ENCODE peak calls at places on chromosomes 2 and 18, in five cellular contexts. N is glutamatergic neuron, L is fibroblast of lung, G is choroid plexus epithelial cell, K is upper lobe of right lung. O is an unnamed sample.

GRCh38 chr18:50009772-50010171 is 185.2 kb downstream of the MYO5B start:
- DNase-seq in L (peak), K (peak), G (peak), N (peak), O (peak)

GRCh38 chr2:45258251-45258775 is 249.1 kb upstream of the SIX2 start:
- DNase-seq in L (no peak), K (no peak), N (no peak), G (no peak), O (no peak)

GRCh38 chr2:196845371-196845770 is 36.2 kb upstream of the C2orf66 start:
- DNase-seq in L (no peak), K (no peak), N (no peak), G (no peak), O (no peak)

GRCh38 chr2:151423760-151424159 is 14.1 kb downstream of the RIF1 start:
- DNase-seq in L (no peak), G (no peak), K (no peak), N (no peak), O (no peak)

GRCh38 chr2:113175101-113175628 is 1.4 kb downstream of the PSD4 start:
- DNase-seq in G (no peak), L (no peak), N (no peak), K (no peak), O (peak)

GRCh38 chr2:43737097-43737854 is 36.6 kb upstream of the DYNC2LI1 start:
- DNase-seq in N (no peak), L (peak), G (peak), K (no peak), O (no peak)

GRCh38 chr2:127174176-127174575 is 45.9 kb downstream of the CYP27C1 start:
- DNase-seq in L (peak), K (no peak), N (no peak), G (peak), O (peak)

GRCh38 chr2:42339191-42339912 is 21.7 kb downstream of the COX7A2L start:
- DNase-seq in K (no peak), G (no peak), N (peak), L (no peak), O (no peak)

GRCh38 chr2:44247924-44248323 is 27.4 kb upstream of the SLC3A1 start:
- DNase-seq in L (no peak), G (no peak), N (no peak), K (no peak), O (no peak)

GRCh38 chr2:100845141-100845991 is 25.4 kb downstream of the NPAS2 start:
- DNase-seq in K (no peak), N (no peak), G (no peak), L (no peak), O (no peak)

GRCh38 chr2:96092896-96093295 is 23.5 kb downstream of the ADRA2B start:
- DNase-seq in K (peak), N (no peak), L (no peak), G (no peak), O (no peak)

GRCh38 chr2:42834161-42834560 is 41.8 kb upstream of the HAAO start:
- DNase-seq in K (peak), G (no peak), L (no peak), N (no peak), O (no peak)

GRCh38 chr18:8069708-8070107 is 502.6 kb downstream of the PTPRM start:
- DNase-seq in K (no peak), N (no peak), L (no peak), G (no peak), O (no peak)

GRCh38 chr18:11851156-11852047 is at the start of gene CHMP1B:
- DNase-seq in L (peak), G (peak), N (peak), K (peak), O (peak)
- TF ChIP-seq CTCF in L (no peak), G (no peak), N (no peak), K (no peak), O (no peak)

DNA sequence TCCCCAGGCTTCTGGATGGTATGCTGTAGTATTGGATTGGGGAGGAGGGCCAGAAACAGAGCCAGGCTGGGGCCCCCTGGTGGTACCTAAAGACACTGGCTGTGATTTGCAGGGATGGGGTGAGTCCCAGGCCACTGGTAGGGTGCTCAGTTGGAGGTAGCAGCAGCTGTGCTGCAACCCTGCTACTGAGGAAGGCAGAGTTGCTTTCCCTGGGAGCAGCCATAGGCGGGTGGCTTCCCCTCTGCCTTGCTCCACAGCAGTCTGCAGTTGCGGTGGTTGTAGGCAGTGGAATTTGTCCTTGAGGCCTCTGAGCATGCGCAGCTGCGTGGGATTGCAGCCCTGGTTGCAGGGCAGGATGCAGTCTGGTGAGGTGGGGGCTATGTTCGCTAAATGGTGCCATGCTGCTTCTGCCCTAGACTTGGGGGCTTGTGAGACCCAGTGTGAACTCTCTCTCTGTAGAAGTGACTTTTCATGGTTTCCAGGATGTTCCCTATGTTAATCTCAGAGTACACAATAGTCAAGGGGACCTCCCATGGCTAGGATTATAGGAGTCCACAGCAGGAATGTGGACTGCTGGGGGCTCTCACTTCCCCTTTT is 443.5 kb downstream of the XIRP2 start:
- DNase-seq in G (peak), L (no peak), N (peak), K (no peak), O (no peak)
- TF ChIP-seq CTCF in G (peak), L (peak), N (peak), K (no peak), O (no peak)

DNA sequence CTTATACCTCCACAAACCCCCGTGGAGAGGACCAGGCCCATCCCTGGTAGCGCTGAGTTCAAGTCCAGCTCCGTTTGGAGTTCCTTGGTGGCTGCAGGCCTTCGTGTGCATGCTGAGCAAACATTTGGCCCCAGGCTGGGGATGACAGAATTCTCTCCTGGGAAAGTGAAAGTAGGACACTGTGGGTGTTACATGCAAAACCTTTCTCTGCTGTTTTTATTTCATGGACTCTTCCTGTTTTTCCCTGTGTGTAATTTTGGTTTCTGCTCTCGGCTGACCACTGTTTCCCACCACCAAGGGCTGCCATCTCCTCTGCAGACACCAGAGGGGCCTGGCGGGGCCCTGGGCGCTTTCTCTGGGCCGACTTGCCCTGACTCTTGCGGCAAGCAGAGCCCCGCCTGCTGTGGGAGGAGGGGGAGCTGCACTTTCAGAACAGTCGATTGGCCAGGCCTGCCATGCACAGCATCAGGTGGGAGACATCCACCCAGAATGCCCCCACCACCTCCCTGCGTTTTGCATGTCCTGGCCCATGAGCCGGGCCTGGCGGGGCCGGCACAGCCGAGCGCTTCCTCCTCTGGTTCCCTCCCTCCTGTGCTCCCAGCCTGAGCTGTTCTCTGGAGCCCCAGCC is 102.4 kb downstream of the CABLES1 start:
- DNase-seq in N (no peak), K (peak), L (peak), G (peak), O (peak)
- TF ChIP-seq CTCF in N (no peak), K (peak), L (peak), G (peak), O (peak)

GRCh38 chr18:2811416-2811815 is 35.4 kb upstream of the EMILIN2 start:
- DNase-seq in G (no peak), L (no peak), N (no peak), K (no peak), O (no peak)

DNA sequence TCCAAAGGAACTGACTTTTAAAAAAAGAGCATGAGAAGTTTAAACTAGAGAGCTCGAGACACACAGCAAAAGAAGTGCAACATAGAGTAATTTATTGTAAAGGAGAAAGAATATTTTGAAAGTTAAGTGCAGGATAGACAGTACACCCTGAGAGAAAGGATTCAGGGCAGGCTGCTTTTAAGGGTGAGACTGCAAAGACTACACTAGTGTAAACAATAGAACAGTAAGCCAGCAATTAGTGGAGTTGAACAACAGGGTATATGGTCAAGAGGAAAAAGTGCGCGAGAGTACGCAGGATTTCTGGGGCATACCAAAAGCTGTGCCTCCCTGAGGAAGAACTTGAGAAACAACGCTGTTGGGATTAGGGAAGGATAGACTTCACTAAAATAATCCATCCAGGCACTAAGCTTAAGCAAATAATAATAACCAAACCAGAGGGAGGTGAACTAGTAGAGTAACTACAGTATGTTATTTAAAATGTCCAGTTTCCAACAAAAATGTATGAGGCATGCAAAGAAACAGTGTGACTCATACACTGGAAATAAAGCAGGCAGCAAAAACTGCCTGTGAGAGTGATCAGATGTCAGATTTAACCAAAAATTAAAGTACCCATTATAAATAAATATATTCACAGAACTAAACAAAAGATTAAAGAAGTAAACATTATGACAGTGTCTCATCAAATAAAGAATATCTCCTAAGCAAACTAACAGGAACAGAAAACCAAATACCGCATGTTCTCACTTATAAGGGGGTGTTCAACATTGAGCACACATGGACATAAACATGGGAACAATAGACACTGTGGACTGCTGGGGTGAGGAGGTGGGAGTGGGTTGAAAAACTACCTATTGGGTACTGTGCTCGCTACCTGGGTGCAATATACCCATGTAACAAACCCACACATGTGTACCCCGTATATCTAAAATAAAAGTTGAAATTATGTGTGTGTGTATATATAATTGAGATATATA is 40.5 kb upstream of the EMILIN2 start:
- DNase-seq in K (no peak), G (peak), L (peak), N (no peak), O (no peak)
- TF ChIP-seq CTCF in K (no peak), G (no peak), L (no peak), N (no peak), O (no peak)

GRCh38 chr2:9991829-9992273 is 40.4 kb downstream of the GRHL1 start:
- DNase-seq in G (no peak), N (no peak), K (no peak), L (no peak), O (no peak)

GRCh38 chr2:9991221-9991620 is 39.7 kb downstream of the GRHL1 start:
- DNase-seq in G (no peak), N (no peak), L (no peak), K (no peak), O (no peak)

GRCh38 chr2:9995059-9995458 is 43.6 kb downstream of the GRHL1 start:
- DNase-seq in G (no peak), K (no peak), L (no peak), N (no peak), O (no peak)

GRCh38 chr2:9994462-9994861 is 43.0 kb downstream of the GRHL1 start:
- DNase-seq in K (no peak), L (no peak), G (no peak), N (no peak), O (no peak)

DNA sequence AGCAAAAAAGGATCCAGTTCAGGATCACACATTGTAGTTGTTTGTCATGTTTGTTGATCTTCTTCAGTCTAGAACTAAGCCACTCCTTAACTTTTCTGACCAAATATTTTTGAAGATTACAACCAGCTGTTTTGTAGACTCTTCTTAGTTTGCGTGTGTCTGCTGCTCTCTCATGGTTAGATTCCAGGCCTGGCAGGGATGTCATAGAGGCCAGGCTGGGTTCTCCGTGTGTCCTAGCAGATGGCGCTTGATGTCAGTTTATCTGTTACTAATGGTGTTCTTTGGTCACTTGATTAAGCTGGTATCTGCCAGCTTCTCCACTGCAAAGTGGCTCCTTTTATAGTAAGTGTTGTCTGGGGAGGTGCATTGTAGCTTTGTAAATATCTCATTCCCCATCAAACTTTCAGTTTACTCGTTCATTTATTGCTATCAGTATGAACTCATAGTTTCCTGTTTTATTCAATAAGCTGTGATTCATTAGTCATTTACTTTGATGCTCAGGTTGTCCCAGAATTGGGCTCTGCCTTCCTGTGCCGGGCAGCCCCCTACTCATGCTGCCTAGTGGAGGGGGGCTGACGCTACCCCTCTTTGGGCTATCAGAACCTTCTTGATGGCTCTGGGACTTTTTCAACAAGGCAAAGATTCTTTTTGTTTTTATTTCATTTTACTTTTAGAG is 42.1 kb downstream of the GRHL1 start:
- DNase-seq in N (no peak), L (no peak), K (no peak), G (no peak), O (no peak)
- TF ChIP-seq CTCF in N (no peak), L (no peak), K (no peak), G (no peak), O (no peak)

GRCh38 chr2:30188292-30188691 is 41.5 kb downstream of the YPEL5 start:
- DNase-seq in L (no peak), G (no peak), N (no peak), K (no peak), O (no peak)

GRCh38 chr2:30180230-30180629 is 33.4 kb downstream of the YPEL5 start:
- DNase-seq in K (no peak), G (no peak), L (no peak), N (no peak), O (no peak)

GRCh38 chr2:30184035-30184434 is 37.2 kb downstream of the YPEL5 start:
- DNase-seq in K (no peak), L (no peak), N (no peak), G (no peak), O (no peak)

GRCh38 chr2:30181176-30181575 is 34.4 kb downstream of the YPEL5 start:
- DNase-seq in L (no peak), K (no peak), G (no peak), N (no peak), O (no peak)

GRCh38 chr2:30185175-30185574 is 38.4 kb downstream of the YPEL5 start:
- DNase-seq in N (no peak), G (peak), L (peak), K (no peak), O (no peak)
- TF ChIP-seq CTCF in N (no peak), G (no peak), L (no peak), K (no peak), O (no peak)

GRCh38 chr18:36623681-36624080 is 205.1 kb downstream of the TPGS2 start:
- DNase-seq in K (no peak), L (no peak), N (no peak), G (no peak), O (no peak)

GRCh38 chr18:36622610-36623009 is 206.2 kb downstream of the TPGS2 start:
- DNase-seq in G (no peak), L (no peak), K (no peak), N (no peak), O (no peak)

GRCh38 chr18:36625386-36625785 is 203.4 kb downstream of the TPGS2 start:
- DNase-seq in N (no peak), L (no peak), K (no peak), G (no peak), O (no peak)

GRCh38 chr18:36627616-36628015 is 201.2 kb downstream of the TPGS2 start:
- DNase-seq in N (no peak), K (no peak), G (no peak), L (no peak), O (no peak)

GRCh38 chr18:36624451-36625167 is 204.2 kb downstream of the TPGS2 start:
- DNase-seq in G (no peak), N (no peak), L (no peak), K (no peak), O (no peak)
- TF ChIP-seq CTCF in G (peak), N (no peak), L (no peak), K (no peak), O (no peak)

O was measured in GM20000.